ENCODE peak calls at places on chromosomes 6 and 20, in eight cellular contexts. Y is stomach, E is ovary, B is K562, K is tibial nerve, O is transverse colon, A is GM12878, Q is sigmoid colon. C is an unnamed sample. For H3K4me1, the result is how much of the 10 kb centered on the place peaks cover.

GRCh38 chr20:58439974-58440767 is 51.1 kb downstream of the VAPB start:
- DNase-seq in Y (no peak), E (no peak), B (no peak), K (no peak), O (no peak), A (no peak), Q (no peak), C (no peak)

GRCh38 chr6:165615629-165616028 is 47.4 kb downstream of the PDE10A start:
- DNase-seq in Y (no peak), E (no peak), B (no peak), K (peak), O (no peak), A (peak), Q (no peak), C (peak)

GRCh38 chr20:21182832-21183563 is 57.1 kb downstream of the KIZ start:
- DNase-seq in Y (no peak), E (no peak), B (no peak), K (no peak), O (peak), A (no peak), Q (peak), C (no peak)

GRCh38 chr20:1820137-1821074 is 74.8 kb upstream of the SIRPA start:
- DNase-seq in Y (no peak), E (no peak), B (no peak), K (no peak), O (no peak), A (no peak), Q (no peak), C (no peak)

GRCh38 chr6:41597246-41598000 is 40.8 kb upstream of the MDFI start:
- DNase-seq in Y (no peak), E (no peak), B (no peak), K (no peak), O (no peak), A (no peak), Q (peak), C (no peak)

GRCh38 chr6:37758234-37758633 is 60.6 kb upstream of the MDGA1 start:
- DNase-seq in Y (no peak), E (no peak), B (no peak), K (no peak), O (no peak), A (no peak), Q (no peak), C (no peak)

GRCh38 chr6:4413073-4413472 is 277.7 kb upstream of the ECI2 start:
- DNase-seq in Y (no peak), E (no peak), B (no peak), K (no peak), O (no peak), A (no peak), Q (no peak), C (peak)

GRCh38 chr6:144159231-144159630 is 8.9 kb downstream of the STX11 start:
- DNase-seq in Y (no peak), E (no peak), B (no peak), K (no peak), O (no peak), A (no peak), Q (no peak), C (no peak)

GRCh38 chr20:1499528-1500420 is 8.6 kb upstream of the SIRPB2 start:
- DNase-seq in Y (no peak), E (no peak), B (no peak), K (no peak), O (no peak), A (no peak), Q (no peak), C (peak)

DNA sequence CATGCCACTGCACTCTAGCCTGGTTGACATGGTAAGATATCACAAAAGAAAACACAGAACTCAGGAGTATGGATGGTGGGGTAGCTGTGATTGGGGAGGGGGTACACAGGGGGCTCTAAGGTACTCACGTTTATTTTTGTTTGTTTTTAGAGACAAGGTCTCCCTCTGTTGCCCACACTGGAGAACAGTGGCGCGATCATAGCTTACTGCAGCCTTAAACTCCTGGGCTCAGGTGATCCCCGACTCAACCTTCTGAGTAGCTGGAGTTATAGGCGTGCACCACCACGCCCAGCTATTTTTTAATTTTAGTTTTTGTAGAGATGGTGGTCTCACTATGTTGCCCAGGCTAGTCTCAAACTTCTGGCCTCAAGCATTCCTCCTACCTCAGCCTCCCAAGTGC is 29.3 kb downstream of the BCL2L1 start:
- DNase-seq in Y (no peak), E (no peak), B (no peak), K (no peak), O (no peak), A (no peak), Q (no peak), C (no peak)
- H3K4me1 ChIP-seq in Y (under half), E (under half), B (half or more), K (under half), O (under half), A (under half), Q (under half), C (half or more)

GRCh38 chr20:52219441-52219840 is 27.9 kb upstream of the ZFP64 start:
- DNase-seq in Y (peak), E (no peak), B (no peak), K (no peak), O (no peak), A (no peak), Q (no peak), C (peak)
- TF ChIP-seq EP300 in Y (no peak), E (no peak), B (no peak), K (no peak), O (no peak), A (no peak), Q (no peak), C (no peak)

GRCh38 chr20:41150664-41151063 is 13.3 kb downstream of the PLCG1 start:
- DNase-seq in Y (no peak), E (no peak), B (peak), K (no peak), O (no peak), A (no peak), Q (no peak), C (no peak)
- H3K4me1 ChIP-seq in Y (under half), E (under half), B (under half), K (under half), O (under half), A (under half), Q (half or more), C (half or more)

GRCh38 chr6:32879691-32880090 is 25.7 kb downstream of the PSMB9 start:
- DNase-seq in Y (no peak), E (no peak), B (no peak), K (no peak), O (no peak), A (no peak), Q (no peak), C (no peak)
- TF ChIP-seq EP300 in Y (no peak), E (no peak), B (no peak), K (no peak), O (no peak), A (no peak), Q (no peak), C (no peak)

DNA sequence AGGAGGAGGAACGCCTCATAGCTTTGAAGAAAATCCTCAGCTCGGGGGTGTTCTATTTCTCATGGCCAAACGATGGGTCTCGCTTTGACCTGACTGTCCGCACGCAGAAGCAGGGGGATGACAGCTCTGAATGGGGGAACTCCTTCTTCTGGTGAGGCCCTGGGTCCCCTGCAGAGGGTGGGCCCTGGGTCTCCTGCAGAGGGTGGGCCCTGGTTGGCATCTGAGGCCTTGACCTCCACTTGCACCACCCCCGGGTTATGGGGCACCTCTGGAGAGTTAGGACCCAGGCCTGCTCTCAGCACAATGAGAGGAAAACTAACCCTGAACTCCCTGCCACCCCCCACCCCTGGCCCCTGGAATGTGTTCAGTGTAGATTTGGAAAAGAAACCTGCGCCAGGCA is 47.2 kb downstream of the SYNJ2 start:
- DNase-seq in Y (no peak), E (peak), B (no peak), K (no peak), O (no peak), A (no peak), Q (no peak), C (no peak)
- H3K4me1 ChIP-seq in Y (under half), E (under half), B (under half), K (under half), O (under half), A (under half), Q (under half), C (half or more)

C was measured in esophagus muscularis mucosa.